ENCODE peak calls at places on chromosome 5, in four cellular contexts. O, I, M and Z are unnamed samples.

GRCh38 chr5:390571-391491 is 52.1 kb upstream of the EXOC3 start:
- DNase-seq in O (no peak), I (peak; percentile 30), M (no peak), Z (no peak)

GRCh38 chr5:150034677-150035076 is 34.1 kb downstream of the HMGXB3 start:
- DNase-seq in O (peak; percentile 93), I (no peak), M (peak; percentile 65), Z (no peak)

GRCh38 chr5:177367981-177368960 is 10.5 kb downstream of the RGS14 start:
- DNase-seq in O (no peak), I (no peak), M (no peak), Z (peak; percentile 65)

GRCh38 chr5:178312900-178313299 is 80.3 kb upstream of the PHYKPL start:
- DNase-seq in O (no peak), I (peak; percentile 84), M (no peak), Z (no peak)

GRCh38 chr5:179374506-179375235 is 29.4 kb upstream of the ADAMTS2 start:
- DNase-seq in O (no peak), I (peak; percentile 12), M (no peak), Z (no peak)

GRCh38 chr5:33531796-33532195 is 91.0 kb downstream of the TARS1 start:
- DNase-seq in O (no peak), I (no peak), M (no peak), Z (no peak)

GRCh38 chr5:149405550-149406202 is 26.6 kb upstream of the IL17B start:
- DNase-seq in O (no peak), I (peak; percentile 54), M (no peak), Z (no peak)

GRCh38 chr5:109829331-109829730 is 139.6 kb downstream of the MAN2A1 start:
- DNase-seq in O (no peak), I (no peak), M (no peak), Z (no peak)

GRCh38 chr5:15601853-15602252 is 101.9 kb downstream of the FBXL7 start:
- DNase-seq in O (no peak), I (no peak), M (no peak), Z (no peak)

GRCh38 chr5:64331597-64332277 is 166.1 kb downstream of the RNF180 start:
- DNase-seq in O (no peak), I (peak; percentile 48), M (no peak), Z (peak; percentile 76)
- H3K4me3 ChIP-seq in O (no peak overlapping the region), I (no peak overlapping the region), M (no peak overlapping the region), Z (no peak overlapping the region)

GRCh38 chr5:173237821-173238220 is 2.8 kb upstream of the NKX2-5 start:
- DNase-seq in O (peak; percentile 14), I (no peak), M (no peak), Z (no peak)
- H3K27me3 ChIP-seq in O (peaks cover 84% of the 10 kb centered on the region), I (peaks cover 2% of the 10 kb centered on the region), M (peaks cover 71% of the 10 kb centered on the region), Z (peaks cover 63% of the 10 kb centered on the region)

GRCh38 chr5:83653669-83654068 is 67.0 kb downstream of the HAPLN1 start:
- DNase-seq in O (no peak), I (no peak), M (no peak), Z (no peak)
- H3K36me3 ChIP-seq in O (no peaks in the 10 kb centered on the region), I (no peaks in the 10 kb centered on the region), M (no peaks in the 10 kb centered on the region), Z (no peaks in the 10 kb centered on the region)

DNA sequence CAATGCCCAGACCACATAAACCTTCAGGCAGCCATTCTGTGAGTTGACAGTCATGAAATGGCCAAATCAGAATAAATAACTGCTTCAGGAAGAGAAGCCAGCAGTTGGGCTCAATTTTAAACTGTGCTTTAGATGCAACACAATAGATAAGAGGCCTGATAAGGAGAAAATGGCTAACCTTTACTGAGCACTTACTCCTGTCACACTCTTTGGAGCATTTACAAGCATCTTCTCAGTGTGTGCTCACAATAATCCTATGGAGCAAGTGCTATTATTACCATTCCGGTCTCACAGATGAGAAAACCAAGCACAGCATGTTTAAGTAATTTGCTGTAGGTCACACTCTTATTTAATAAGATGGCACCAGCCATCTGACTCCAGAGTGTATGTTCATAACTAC is 11.5 kb upstream of the SH3RF2 start:
- DNase-seq in O (no peak), I (no peak), M (no peak), Z (no peak)
- H3K4me3 ChIP-seq in O (no peak overlapping the region), I (no peak overlapping the region), M (no peak overlapping the region), Z (no peak overlapping the region)

GRCh38 chr5:28574616-28575015 is 1536.2 kb upstream of the CDH9 start:
- DNase-seq in O (no peak), I (no peak), M (no peak), Z (no peak)
- H3K27me3 ChIP-seq in O (no peaks in the 10 kb centered on the region), I (no peaks in the 10 kb centered on the region), M (no peaks in the 10 kb centered on the region), Z (no peaks in the 10 kb centered on the region)

GRCh38 chr5:134575316-134575715 is 49.8 kb downstream of the JADE2 start:
- DNase-seq in O (no peak), I (no peak), M (no peak), Z (no peak)

GRCh38 chr5:134578578-134579283 is 53.3 kb downstream of the JADE2 start:
- DNase-seq in O (no peak), I (no peak), M (no peak), Z (no peak)

GRCh38 chr5:134576386-134577021 is 51.0 kb downstream of the JADE2 start:
- DNase-seq in O (no peak), I (peak; percentile 38), M (no peak), Z (no peak)

GRCh38 chr5:134577796-134578577 is 52.5 kb downstream of the JADE2 start:
- DNase-seq in O (peak; percentile 80), I (peak; percentile 88), M (no peak), Z (peak; percentile 83)

DNA sequence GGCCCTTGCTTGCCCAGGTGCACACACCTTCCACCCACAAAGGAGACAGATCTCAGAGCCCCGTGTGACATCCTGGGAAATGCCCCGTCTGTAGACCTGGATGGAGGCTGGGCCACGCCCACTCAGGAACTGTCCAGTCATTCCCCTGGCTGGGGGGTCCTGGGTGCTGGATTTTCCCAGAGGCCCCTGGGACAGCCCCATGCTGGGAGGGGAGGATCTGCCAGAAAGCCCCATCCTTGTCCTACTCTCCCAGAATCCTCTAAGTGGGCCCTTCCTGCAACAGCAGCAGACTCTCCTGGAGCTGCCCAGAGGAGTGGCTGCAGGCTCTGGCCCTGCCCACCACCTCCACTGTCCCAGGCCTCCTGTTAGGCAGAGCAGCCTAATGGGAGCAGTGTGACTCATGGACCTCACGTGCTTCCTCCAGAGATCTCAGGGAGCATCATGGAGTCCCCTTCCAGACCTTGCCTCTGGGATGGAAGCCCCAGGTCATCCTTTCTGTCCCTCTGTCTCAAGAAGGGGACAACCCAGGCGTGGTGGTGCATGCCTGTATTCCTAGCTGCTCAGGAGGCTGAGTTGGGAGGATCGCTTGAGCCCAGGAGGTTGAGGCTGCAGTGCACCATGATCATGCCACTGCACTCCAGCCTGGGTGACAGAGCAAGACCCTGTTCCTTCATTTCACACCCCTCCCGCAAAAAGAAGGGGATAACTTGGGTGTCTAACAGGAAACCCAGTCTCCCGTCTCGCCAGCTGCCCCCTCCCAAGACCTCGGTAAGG is 51.7 kb downstream of the JADE2 start:
- DNase-seq in O (peak; percentile 74), I (peak; percentile 40), M (no peak), Z (peak; percentile 64)
- H3K36me3 ChIP-seq in O (peaks cover 40% of the 10 kb centered on the region), I (peaks cover 18% of the 10 kb centered on the region), M (peaks cover 33% of the 10 kb centered on the region), Z (peaks cover 25% of the 10 kb centered on the region)

GRCh38 chr5:78669331-78669730 is 20.8 kb upstream of the LHFPL2 start:
- DNase-seq in O (no peak), I (no peak), M (no peak), Z (no peak)

GRCh38 chr5:78670870-78671269 is 22.3 kb upstream of the LHFPL2 start:
- DNase-seq in O (no peak), I (no peak), M (no peak), Z (no peak)

GRCh38 chr5:78675956-78676727 is 27.6 kb upstream of the LHFPL2 start:
- DNase-seq in O (no peak), I (no peak), M (no peak), Z (no peak)

GRCh38 chr5:78671609-78672008 is 23.0 kb upstream of the LHFPL2 start:
- DNase-seq in O (peak; percentile 32), I (no peak), M (no peak), Z (no peak)

DNA sequence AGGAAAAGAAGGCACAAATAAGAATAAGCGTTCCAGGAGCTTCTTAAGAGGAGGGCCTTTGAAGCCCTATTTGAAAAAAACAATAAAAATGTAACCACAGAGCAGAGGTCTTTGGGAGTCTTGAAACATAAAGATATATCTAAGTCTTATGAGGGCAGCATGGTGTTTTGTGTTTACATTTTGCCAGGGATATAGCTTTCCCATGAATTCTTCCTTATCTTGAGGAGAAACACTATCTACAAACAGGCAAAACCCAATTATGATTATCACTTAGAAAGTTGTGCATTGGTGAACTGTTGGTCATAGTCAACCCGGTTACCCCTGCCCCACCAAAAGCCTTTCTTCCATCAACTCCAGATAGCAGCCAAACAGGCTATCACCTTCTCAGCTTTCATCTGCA is 23.6 kb upstream of the LHFPL2 start:
- DNase-seq in O (no peak), I (no peak), M (no peak), Z (no peak)
- H3K4me3 ChIP-seq in O (no peak overlapping the region), I (no peak overlapping the region), M (no peak overlapping the region), Z (no peak overlapping the region)

GRCh38 chr5:77724934-77725333 is 51.2 kb downstream of the TBCA start:
- DNase-seq in O (no peak), I (no peak), M (no peak), Z (no peak)

GRCh38 chr5:77727190-77727589 is 48.9 kb downstream of the TBCA start:
- DNase-seq in O (no peak), I (no peak), M (no peak), Z (no peak)

GRCh38 chr5:77719666-77720363 is 56.3 kb downstream of the TBCA start:
- DNase-seq in O (no peak), I (no peak), M (no peak), Z (no peak)

GRCh38 chr5:77725646-77726045 is 50.5 kb downstream of the TBCA start:
- DNase-seq in O (no peak), I (no peak), M (no peak), Z (no peak)
- H3K27me3 ChIP-seq in O (no peaks in the 10 kb centered on the region), I (no peaks in the 10 kb centered on the region), M (no peaks in the 10 kb centered on the region), Z (no peaks in the 10 kb centered on the region)